ENCODE peak calls at places on chromosome 6, in four cellular contexts. One of them, this sample, is unnamed. For H3K79me1, the result is how much of the 10 kb centered on the place peaks cover.

GRCh38 chr6:106783631-106784566 is 154.5 kb downstream of the QRSL1 start:
- DNase-seq in IMR-90: no peak
- DNase-seq in neuronal stem cell: no peak
- DNase-seq in H9: no peak
- DNase-seq in this sample: peak

GRCh38 chr6:111534366-111534765 is 51.3 kb upstream of the REV3L start:
- DNase-seq in H9: no peak
- DNase-seq in neuronal stem cell: no peak
- DNase-seq in IMR-90: peak
- DNase-seq in this sample: no peak

GRCh38 chr6:55276745-55277627 is 50.3 kb upstream of the GFRAL start:
- DNase-seq in IMR-90: peak
- DNase-seq in neuronal stem cell: peak
- DNase-seq in H9: peak
- DNase-seq in this sample: peak

GRCh38 chr6:118370722-118371121 is 177.4 kb upstream of the PLN start:
- DNase-seq in H9: no peak
- DNase-seq in neuronal stem cell: no peak
- DNase-seq in IMR-90: no peak
- DNase-seq in this sample: peak

GRCh38 chr6:117795234-117795633 is 111.8 kb upstream of the SLC35F1 start:
- DNase-seq in IMR-90: no peak
- DNase-seq in neuronal stem cell: no peak
- DNase-seq in H9: no peak
- DNase-seq in this sample: no peak

GRCh38 chr6:52976591-52977035 is 18.5 kb downstream of the GSTA4 start:
- DNase-seq in IMR-90: no peak
- DNase-seq in neuronal stem cell: no peak
- DNase-seq in H9: no peak
- DNase-seq in this sample: no peak

GRCh38 chr6:165220030-165220429 is 89.4 kb downstream of the C6orf118 start:
- DNase-seq in IMR-90: no peak
- DNase-seq in neuronal stem cell: no peak
- DNase-seq in H9: no peak
- DNase-seq in this sample: no peak

GRCh38 chr6:39130691-39131090 is 15.7 kb upstream of the SAYSD1 start:
- DNase-seq in IMR-90: no peak
- DNase-seq in H9: no peak
- DNase-seq in neuronal stem cell: no peak
- DNase-seq in this sample: no peak

GRCh38 chr6:36245572-36246031 is 24.3 kb upstream of the PNPLA1 start:
- DNase-seq in neuronal stem cell: no peak
- DNase-seq in IMR-90: no peak
- DNase-seq in H9: peak
- DNase-seq in this sample: no peak

GRCh38 chr6:71489736-71490135 is 201.1 kb downstream of the OGFRL1 start:
- DNase-seq in neuronal stem cell: no peak
- DNase-seq in H9: peak
- DNase-seq in IMR-90: peak
- DNase-seq in this sample: peak

GRCh38 chr6:162713926-162714759 is 13.4 kb downstream of the PRKN start:
- DNase-seq in H9: no peak
- DNase-seq in IMR-90: no peak
- DNase-seq in neuronal stem cell: no peak
- DNase-seq in this sample: no peak

GRCh38 chr6:74409447-74409846 is 713.4 kb downstream of the CD109 start:
- DNase-seq in H9: no peak
- DNase-seq in neuronal stem cell: peak
- DNase-seq in IMR-90: peak
- DNase-seq in this sample: peak

GRCh38 chr6:145031001-145031400 is 704.3 kb downstream of the EPM2A start:
- DNase-seq in H9: no peak
- DNase-seq in neuronal stem cell: no peak
- DNase-seq in IMR-90: no peak
- DNase-seq in this sample: no peak

GRCh38 chr6:69339163-69339550 is 457.7 kb downstream of the LMBRD1 start:
- DNase-seq in H9: no peak
- DNase-seq in IMR-90: no peak
- DNase-seq in neuronal stem cell: no peak
- DNase-seq in this sample: no peak

GRCh38 chr6:158715330-158716311 is 65.8 kb downstream of the SYTL3 start:
- DNase-seq in IMR-90: no peak
- DNase-seq in H9: no peak
- DNase-seq in neuronal stem cell: no peak
- DNase-seq in this sample: peak

GRCh38 chr6:21100959-21101358 is 492.6 kb upstream of the SOX4 start:
- DNase-seq in H9: no peak
- DNase-seq in neuronal stem cell: no peak
- DNase-seq in IMR-90: no peak
- DNase-seq in this sample: no peak

GRCh38 chr6:36129889-36130671 is at the start of gene MAPK13:
- DNase-seq in IMR-90: peak
- DNase-seq in neuronal stem cell: no peak
- DNase-seq in H9: peak
- DNase-seq in this sample: peak

GRCh38 chr6:155013457-155013876 is 18.4 kb downstream of the TIAM2 start:
- DNase-seq in neuronal stem cell: no peak
- DNase-seq in IMR-90: peak
- DNase-seq in H9: no peak
- DNase-seq in this sample: no peak

GRCh38 chr6:35165630-35166071 is 24.5 kb upstream of the TCP11 start:
- DNase-seq in H9: no peak
- DNase-seq in IMR-90: peak
- DNase-seq in neuronal stem cell: no peak
- DNase-seq in this sample: no peak

GRCh38 chr6:158026054-158026900 is 44.6 kb downstream of the SYNJ2 start:
- DNase-seq in IMR-90: peak
- DNase-seq in H9: peak
- DNase-seq in neuronal stem cell: no peak
- DNase-seq in this sample: peak

GRCh38 chr6:116392158-116393032 is 21.6 kb downstream of the DSE start:
- DNase-seq in IMR-90: peak
- DNase-seq in H9: no peak
- DNase-seq in neuronal stem cell: no peak
- DNase-seq in this sample: peak

GRCh38 chr6:104908031-104908430 is 48.3 kb upstream of the HACE1 start:
- DNase-seq in IMR-90: peak
- DNase-seq in H9: no peak
- DNase-seq in neuronal stem cell: no peak
- DNase-seq in this sample: peak

GRCh38 chr6:104908431-104909139 is 48.3 kb upstream of the LIN28B start:
- DNase-seq in neuronal stem cell: no peak
- DNase-seq in IMR-90: no peak
- DNase-seq in H9: no peak
- DNase-seq in this sample: no peak

DNA sequence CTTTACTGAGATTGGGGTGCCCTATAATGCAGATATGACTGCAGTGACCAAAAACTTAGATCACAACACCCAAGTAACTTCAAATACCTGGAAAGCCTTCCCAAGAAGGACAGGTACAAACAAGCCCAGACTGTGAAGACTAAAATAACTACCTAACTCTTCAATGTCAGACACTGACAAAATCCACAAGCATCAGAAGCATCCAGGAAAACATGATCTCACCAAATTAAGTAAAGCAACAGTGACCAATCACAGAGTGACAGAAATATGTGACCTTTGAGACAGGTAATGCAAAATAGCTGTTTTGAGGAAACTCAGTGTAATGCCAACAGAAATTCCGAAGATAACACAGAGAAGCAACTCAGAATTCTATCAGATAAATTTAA is 47.8 kb upstream of the LIN28B start:
- DNase-seq in neuronal stem cell: no peak
- DNase-seq in H9: no peak
- DNase-seq in IMR-90: no peak
- DNase-seq in this sample: no peak
- H3K14ac ChIP-seq in neuronal stem cell: no peak
- H3K14ac ChIP-seq in H9: no peak
- H3K14ac ChIP-seq in IMR-90: no peak
- H3K14ac ChIP-seq in this sample: no peak

GRCh38 chr6:138426500-138427123 is 22.6 kb downstream of the HEBP2 start:
- DNase-seq in neuronal stem cell: no peak
- DNase-seq in IMR-90: no peak
- DNase-seq in H9: no peak
- DNase-seq in this sample: no peak
- H3K9ac ChIP-seq in neuronal stem cell: no peak
- H3K9ac ChIP-seq in IMR-90: no peak
- H3K9ac ChIP-seq in H9: no peak
- H3K9ac ChIP-seq in this sample: no peak

DNA sequence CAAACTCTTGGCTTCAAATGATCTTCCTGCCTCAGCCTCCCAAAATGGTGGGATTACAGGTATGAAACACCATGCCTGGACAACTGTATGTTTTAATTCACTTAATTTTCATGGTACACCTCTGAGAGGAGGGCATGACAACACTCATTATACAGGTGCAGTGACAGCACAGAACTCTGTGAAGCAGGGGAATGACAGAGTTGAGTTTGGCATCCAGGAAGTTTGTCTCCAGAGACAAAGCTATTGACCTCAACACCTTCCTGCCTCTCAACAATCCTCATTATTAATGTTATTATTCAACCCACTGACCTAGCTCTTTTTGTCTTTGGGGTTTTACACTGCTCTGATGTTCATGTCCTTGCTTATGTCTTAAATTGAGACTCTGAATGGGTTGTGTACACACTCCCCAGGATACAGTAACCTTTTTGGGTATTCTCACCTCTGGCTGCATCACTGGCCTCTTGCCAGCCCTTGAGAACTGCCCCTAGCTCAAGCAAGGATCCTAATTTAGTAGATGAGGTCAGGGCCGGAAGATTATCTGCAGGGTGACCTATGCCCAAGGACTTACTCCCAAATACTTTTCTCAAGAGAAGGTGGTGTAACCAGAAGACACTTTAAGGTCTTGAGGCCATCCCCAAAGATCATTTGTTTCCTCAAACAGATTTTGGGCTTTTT is 13.1 kb upstream of the IER3 start:
- DNase-seq in H9: no peak
- DNase-seq in neuronal stem cell: no peak
- DNase-seq in IMR-90: no peak
- DNase-seq in this sample: no peak
- H3K79me1 ChIP-seq in H9: under half
- H3K79me1 ChIP-seq in neuronal stem cell: under half
- H3K79me1 ChIP-seq in IMR-90: under half
- H3K79me1 ChIP-seq in this sample: under half

GRCh38 chr6:89986650-89987074 is 92.4 kb downstream of the GJA10 start:
- DNase-seq in neuronal stem cell: no peak
- DNase-seq in IMR-90: peak
- DNase-seq in H9: no peak
- DNase-seq in this sample: peak

GRCh38 chr6:89984926-89985743 is 90.9 kb downstream of the GJA10 start:
- DNase-seq in neuronal stem cell: no peak
- DNase-seq in IMR-90: peak
- DNase-seq in H9: no peak
- DNase-seq in this sample: peak

GRCh38 chr6:89987830-89988229 is 93.6 kb downstream of the GJA10 start:
- DNase-seq in neuronal stem cell: no peak
- DNase-seq in IMR-90: no peak
- DNase-seq in H9: no peak
- DNase-seq in this sample: no peak

GRCh38 chr6:89985744-89986493 is 91.7 kb downstream of the GJA10 start:
- DNase-seq in H9: no peak
- DNase-seq in IMR-90: peak
- DNase-seq in neuronal stem cell: peak
- DNase-seq in this sample: peak

GRCh38 chr6:89987140-89987539 is 92.9 kb downstream of the GJA10 start:
- DNase-seq in neuronal stem cell: no peak
- DNase-seq in IMR-90: peak
- DNase-seq in H9: no peak
- DNase-seq in this sample: no peak
- H3K14ac ChIP-seq in neuronal stem cell: no peak
- H3K14ac ChIP-seq in IMR-90: peak
- H3K14ac ChIP-seq in H9: no peak
- H3K14ac ChIP-seq in this sample: no peak

DNA sequence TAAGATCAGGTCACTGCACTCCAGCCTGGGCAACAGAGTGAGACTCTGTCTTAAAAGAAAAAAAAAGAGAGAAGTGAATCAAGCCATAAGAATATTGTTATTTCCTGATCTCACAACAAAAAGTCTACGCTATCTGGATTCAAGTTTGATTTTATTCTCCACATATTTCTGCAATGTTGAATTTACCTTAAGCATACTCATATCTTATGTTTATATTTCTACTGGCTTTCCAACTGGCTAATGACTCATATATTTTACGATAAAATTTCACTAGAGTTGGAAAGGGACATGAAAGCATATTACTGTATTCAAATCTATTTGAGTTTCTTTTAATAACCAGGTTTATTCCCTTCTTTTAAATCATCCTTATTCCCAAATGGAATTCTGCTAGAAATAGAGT is 276.8 kb upstream of the HS3ST5 start:
- DNase-seq in H9: no peak
- DNase-seq in neuronal stem cell: no peak
- DNase-seq in IMR-90: peak
- DNase-seq in this sample: no peak
- H3K9ac ChIP-seq in H9: no peak
- H3K9ac ChIP-seq in neuronal stem cell: no peak
- H3K9ac ChIP-seq in IMR-90: no peak
- H3K9ac ChIP-seq in this sample: no peak

DNA sequence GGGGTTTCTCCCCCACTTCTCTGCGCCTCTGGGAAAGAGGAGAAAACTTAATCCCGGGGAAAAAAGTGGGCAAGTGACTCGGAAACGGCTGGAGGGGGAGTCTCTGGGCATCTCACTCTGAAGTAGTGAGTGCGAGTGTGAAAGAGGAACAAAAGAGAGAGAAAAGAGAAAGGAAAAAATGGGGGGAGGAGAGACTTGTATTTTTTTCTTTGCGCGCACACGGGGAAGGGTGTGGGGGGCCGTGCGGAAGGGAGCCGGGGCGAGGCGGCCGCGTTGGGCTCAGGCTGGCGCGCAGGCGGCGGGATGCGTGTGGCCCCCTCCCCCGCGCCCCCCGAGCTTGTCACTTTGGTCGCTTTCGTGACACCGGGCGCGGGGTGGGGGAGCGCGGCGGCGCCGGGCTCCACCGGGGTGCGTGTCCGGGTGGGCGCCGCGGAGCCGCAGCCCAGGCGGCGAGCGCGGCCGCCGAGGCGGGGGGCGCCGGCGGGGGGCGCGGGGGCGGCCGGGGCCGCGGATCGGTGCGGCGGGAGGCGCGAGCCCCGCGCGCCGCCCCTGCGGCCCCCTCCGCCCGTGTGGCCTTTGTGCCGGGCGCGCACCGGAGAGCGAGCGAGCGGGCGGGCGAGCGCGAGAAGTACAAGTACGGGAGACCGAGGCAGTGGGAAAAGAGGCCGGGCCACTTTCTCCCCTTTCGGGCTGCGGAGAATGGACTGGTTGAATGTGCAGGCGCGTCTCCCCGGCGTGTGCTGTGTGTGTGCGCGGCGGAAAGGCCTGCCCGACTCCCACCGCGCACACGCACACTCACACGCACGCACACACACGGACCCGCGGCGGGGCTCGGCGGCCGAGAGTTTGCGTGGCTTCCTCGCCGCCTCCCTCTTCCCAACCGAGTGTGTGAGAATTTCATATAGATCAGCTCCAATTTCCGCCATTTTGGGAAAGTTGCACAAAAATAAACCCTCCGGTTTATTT is 732 bp downstream of the L3MBTL3 start:
- DNase-seq in neuronal stem cell: peak
- DNase-seq in IMR-90: peak
- DNase-seq in H9: peak
- DNase-seq in this sample: peak
- H3K79me1 ChIP-seq in neuronal stem cell: under half
- H3K79me1 ChIP-seq in IMR-90: under half
- H3K79me1 ChIP-seq in H9: under half
- H3K79me1 ChIP-seq in this sample: under half

GRCh38 chr6:161496941-161497340 is 223.1 kb upstream of the AGPAT4 start:
- DNase-seq in IMR-90: no peak
- DNase-seq in H9: peak
- DNase-seq in neuronal stem cell: no peak
- DNase-seq in this sample: no peak
- H3K14ac ChIP-seq in IMR-90: no peak
- H3K14ac ChIP-seq in H9: no peak
- H3K14ac ChIP-seq in neuronal stem cell: no peak
- H3K14ac ChIP-seq in this sample: no peak